ENCODE peak calls at places on chromosomes 12 and 14, in seven cellular contexts. R is gastrocnemius medialis, N is GM13976, A is GM23338, D is thoracic aorta, W is bronchial epithelial cell, T is NB4. Y is an unnamed sample.

GRCh38 chr14:60647081-60647836 is 2.0 kb downstream of the SIX1 start:
- DNase-seq in R (peak), N (no peak), A (peak), D (no peak), W (peak), T (peak), Y (peak)

GRCh38 chr12:115155665-115156645 is 472.0 kb upstream of the TBX3 start:
- DNase-seq in R (no peak), N (no peak), A (peak), D (no peak), W (peak), T (no peak), Y (no peak)

GRCh38 chr12:132474237-132474741 is 15.7 kb upstream of the FBRSL1 start:
- DNase-seq in R (no peak), N (no peak), A (peak), D (no peak), W (no peak), T (no peak), Y (no peak)

GRCh38 chr14:24941719-24942118 is 108.2 kb downstream of the STXBP6 start:
- DNase-seq in R (no peak), N (no peak), A (peak), D (no peak), W (no peak), T (no peak), Y (no peak)

GRCh38 chr14:33551963-33552362 is 398.9 kb downstream of the EGLN3 start:
- DNase-seq in R (no peak), N (no peak), A (peak), D (no peak), W (no peak), T (no peak), Y (no peak)

GRCh38 chr14:51094282-51094821 is 553 bp downstream of the TRIM9 start:
- DNase-seq in R (no peak), N (peak), A (peak), D (no peak), W (no peak), T (peak), Y (no peak)

GRCh38 chr12:6459004-6459337 is 7.1 kb downstream of the TAPBPL start:
- DNase-seq in R (no peak), N (no peak), A (no peak), D (no peak), W (no peak), T (no peak), Y (no peak)

GRCh38 chr12:17456486-17456885 is 633.5 kb downstream of the RERGL start:
- DNase-seq in R (no peak), N (no peak), A (no peak), D (no peak), W (no peak), T (no peak), Y (no peak)

GRCh38 chr14:39023939-39024871 is 78.8 kb downstream of the SEC23A start:
- DNase-seq in R (no peak), N (no peak), A (no peak), D (no peak), W (no peak), T (no peak), Y (no peak)

GRCh38 chr12:27524489-27524835 is 456 bp downstream of the PPFIBP1 start:
- DNase-seq in R (no peak), N (no peak), A (no peak), D (no peak), W (no peak), T (no peak), Y (no peak)

GRCh38 chr12:11812558-11813421 is 163.3 kb downstream of the ETV6 start:
- DNase-seq in R (no peak), N (peak), A (peak), D (no peak), W (no peak), T (peak), Y (no peak)

GRCh38 chr12:85632390-85632789 is 203.8 kb downstream of the RASSF9 start:
- DNase-seq in R (no peak), N (no peak), A (no peak), D (no peak), W (peak), T (no peak), Y (no peak)

DNA sequence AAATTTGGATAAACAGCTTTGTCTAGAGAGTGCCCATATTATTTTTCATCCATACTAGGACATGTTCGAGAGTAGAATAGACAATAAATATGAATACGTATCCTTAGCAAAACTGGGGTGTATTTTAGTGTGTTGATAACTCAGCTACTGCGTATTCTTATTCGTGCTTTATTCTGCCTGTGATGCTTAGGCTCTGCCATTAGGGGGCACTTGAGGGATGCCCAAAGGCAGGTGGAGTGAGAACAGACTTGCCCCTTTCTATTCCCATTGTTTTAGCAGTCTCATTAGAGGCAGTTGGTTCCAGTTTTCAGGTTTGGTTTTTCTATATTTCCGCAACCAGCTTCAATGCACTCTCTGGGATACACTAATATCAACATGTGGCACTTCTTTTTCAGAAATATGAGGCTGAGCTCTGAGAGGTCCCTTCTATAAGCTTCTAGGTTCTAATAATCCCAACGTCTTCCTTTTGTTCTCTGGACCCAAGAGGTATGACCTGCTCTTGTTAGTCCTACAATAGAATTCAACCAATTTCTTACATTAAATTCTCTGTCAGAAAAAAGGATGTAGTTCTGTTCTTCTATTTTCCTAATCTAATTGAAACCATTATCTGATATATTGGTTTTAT is 985.7 kb upstream of the FBXO33 start:
- DNase-seq in R (no peak), N (peak), A (peak), D (no peak), W (no peak), T (peak), Y (no peak)
- TF ChIP-seq CTCF in R (no peak), N (peak), A (peak), D (no peak), W (peak), T (peak), Y (peak)

DNA sequence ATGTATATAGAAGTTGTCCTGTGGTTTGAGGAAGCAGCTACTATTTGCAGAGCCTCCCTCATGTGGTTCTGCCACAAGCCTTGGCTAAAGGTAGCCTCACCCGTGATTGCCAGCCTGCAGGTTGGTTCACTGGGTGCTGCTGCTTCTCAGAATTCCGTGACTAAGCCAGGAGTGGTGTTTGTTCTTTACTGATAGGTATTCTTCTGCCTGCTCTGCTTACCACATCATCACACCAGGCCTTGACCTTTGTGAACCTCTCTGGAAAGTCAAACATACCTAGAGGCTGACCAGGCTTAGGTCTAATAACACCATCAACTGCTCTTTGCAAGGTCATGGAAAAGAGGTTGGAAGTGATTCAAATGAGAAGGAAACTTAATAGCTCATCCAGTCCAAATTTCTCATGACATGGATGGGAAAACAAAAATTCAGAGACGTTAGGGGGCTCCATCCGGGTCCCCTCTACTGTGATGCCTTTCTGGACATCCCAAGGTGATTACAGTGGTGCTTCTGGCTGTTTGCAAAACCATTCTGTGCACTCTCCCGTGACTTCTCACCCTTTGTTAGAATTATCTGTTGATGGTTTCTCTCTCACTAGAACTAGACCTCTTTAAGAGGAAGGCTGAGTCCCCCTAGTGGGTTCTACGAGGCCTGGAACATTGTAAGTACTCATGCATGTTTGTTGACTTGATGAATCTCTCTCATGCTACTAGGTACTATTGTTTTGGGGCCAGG is 8.5 kb upstream of the SOCS2 start:
- DNase-seq in R (no peak), N (peak), A (peak), D (no peak), W (peak), T (peak), Y (no peak)
- TF ChIP-seq CTCF in R (no peak), N (peak), A (peak), D (no peak), W (peak), T (peak), Y (no peak)

GRCh38 chr12:51335931-51336330 is 10.5 kb downstream of the CELA1 start:
- DNase-seq in R (no peak), N (no peak), A (no peak), D (no peak), W (no peak), T (peak), Y (no peak)

GRCh38 chr12:51333536-51333935 is 9.6 kb upstream of the BIN2 start:
- DNase-seq in R (no peak), N (no peak), A (no peak), D (no peak), W (no peak), T (no peak), Y (no peak)

GRCh38 chr12:51330186-51330585 is 6.2 kb upstream of the BIN2 start:
- DNase-seq in R (no peak), N (no peak), A (no peak), D (no peak), W (no peak), T (no peak), Y (no peak)

GRCh38 chr12:51339750-51340149 is 6.7 kb downstream of the CELA1 start:
- DNase-seq in R (no peak), N (no peak), A (no peak), D (no peak), W (no peak), T (no peak), Y (no peak)

GRCh38 chr12:51334774-51335173 is 10.8 kb upstream of the BIN2 start:
- DNase-seq in R (no peak), N (no peak), A (no peak), D (no peak), W (peak), T (peak), Y (no peak)
- TF ChIP-seq CTCF in R (no peak), N (no peak), A (no peak), D (no peak), W (no peak), T (no peak), Y (no peak)

DNA sequence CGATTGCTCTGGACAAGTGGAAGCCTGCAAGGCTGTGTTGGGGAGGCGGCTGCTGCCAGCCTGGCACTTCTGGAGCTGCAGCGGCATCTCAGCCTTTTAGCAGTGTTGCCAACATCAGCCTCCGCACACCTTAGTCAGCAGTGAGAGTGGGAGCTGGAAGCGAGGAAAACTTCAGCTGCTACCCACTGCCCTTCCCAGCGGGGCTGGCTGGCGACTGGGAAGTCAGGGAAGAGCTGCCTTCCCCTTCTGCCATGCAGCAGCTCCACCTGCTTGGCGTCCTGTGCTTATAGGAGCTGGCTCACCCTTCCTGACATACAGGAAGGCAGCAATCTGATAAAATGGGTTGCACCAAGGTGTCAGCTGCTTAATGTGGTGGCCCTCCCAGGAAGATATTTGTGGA is 15.4 kb upstream of the PLEKHG3 start:
- DNase-seq in R (no peak), N (no peak), A (no peak), D (no peak), W (no peak), T (no peak), Y (no peak)
- TF ChIP-seq CTCF in R (no peak), N (no peak), A (no peak), D (no peak), W (no peak), T (no peak), Y (no peak)

GRCh38 chr14:35088514-35088913 is 33.3 kb downstream of the PPP2R3C start:
- DNase-seq in R (no peak), N (no peak), A (no peak), D (no peak), W (no peak), T (no peak), Y (no peak)

GRCh38 chr14:35078082-35078481 is 32.0 kb downstream of the FAM177A1 start:
- DNase-seq in R (no peak), N (no peak), A (no peak), D (no peak), W (no peak), T (no peak), Y (no peak)

GRCh38 chr14:35079742-35080141 is 33.7 kb downstream of the FAM177A1 start:
- DNase-seq in R (no peak), N (no peak), A (no peak), D (no peak), W (peak), T (no peak), Y (no peak)

GRCh38 chr14:35085441-35085840 is 36.3 kb downstream of the PPP2R3C start:
- DNase-seq in R (no peak), N (no peak), A (no peak), D (no peak), W (no peak), T (no peak), Y (no peak)

GRCh38 chr14:35083530-35084150 is 37.6 kb downstream of the FAM177A1 start:
- DNase-seq in R (no peak), N (no peak), A (no peak), D (no peak), W (no peak), T (no peak), Y (no peak)
- TF ChIP-seq CTCF in R (no peak), N (no peak), A (no peak), D (no peak), W (no peak), T (no peak), Y (no peak)

DNA sequence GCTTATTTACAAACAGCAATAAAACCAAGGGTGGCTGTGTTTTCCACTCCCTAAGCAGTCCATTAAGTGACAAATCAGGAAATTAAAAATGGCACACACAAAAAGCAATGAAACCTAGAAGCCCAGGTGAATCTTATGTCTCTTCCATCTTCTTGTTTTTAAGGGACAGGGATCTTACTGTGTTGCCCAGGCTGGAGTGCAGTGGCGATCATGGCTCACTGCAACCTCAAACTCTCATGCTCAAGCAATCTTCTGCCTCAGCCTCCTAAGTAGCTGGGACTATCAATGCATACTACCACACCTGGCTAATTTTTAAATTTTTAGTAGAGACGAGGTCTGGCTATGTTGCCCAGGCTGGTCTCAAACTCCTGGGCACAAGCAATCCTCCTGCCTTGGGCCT is 52.4 kb upstream of the CERS5 start:
- DNase-seq in R (no peak), N (no peak), A (no peak), D (no peak), W (no peak), T (no peak), Y (no peak)
- TF ChIP-seq CTCF in R (no peak), N (no peak), A (no peak), D (no peak), W (no peak), T (no peak), Y (no peak)

DNA sequence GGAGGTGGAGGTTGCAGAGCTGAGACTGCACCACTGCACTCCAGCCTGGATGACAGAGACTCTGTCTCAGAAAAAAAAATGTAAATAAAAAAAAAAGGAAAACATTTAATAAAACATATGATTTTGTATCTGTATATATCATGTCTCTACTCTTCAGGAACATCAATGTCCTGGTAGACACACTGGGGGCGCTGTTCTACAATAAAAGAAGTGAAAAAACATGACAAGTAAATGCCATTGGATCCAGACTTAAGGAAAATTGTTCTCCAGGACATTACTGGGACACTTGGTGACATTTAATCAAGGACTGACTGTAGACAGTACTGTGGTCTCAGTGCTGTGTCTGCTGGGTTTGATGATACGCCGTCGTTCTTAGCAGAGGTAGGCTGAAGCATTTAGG is 15.5 kb upstream of the KLC1 start:
- DNase-seq in R (no peak), N (no peak), A (no peak), D (no peak), W (no peak), T (no peak), Y (no peak)
- TF ChIP-seq CTCF in R (no peak), N (no peak), A (no peak), D (no peak), W (no peak), T (no peak), Y (no peak)

DNA sequence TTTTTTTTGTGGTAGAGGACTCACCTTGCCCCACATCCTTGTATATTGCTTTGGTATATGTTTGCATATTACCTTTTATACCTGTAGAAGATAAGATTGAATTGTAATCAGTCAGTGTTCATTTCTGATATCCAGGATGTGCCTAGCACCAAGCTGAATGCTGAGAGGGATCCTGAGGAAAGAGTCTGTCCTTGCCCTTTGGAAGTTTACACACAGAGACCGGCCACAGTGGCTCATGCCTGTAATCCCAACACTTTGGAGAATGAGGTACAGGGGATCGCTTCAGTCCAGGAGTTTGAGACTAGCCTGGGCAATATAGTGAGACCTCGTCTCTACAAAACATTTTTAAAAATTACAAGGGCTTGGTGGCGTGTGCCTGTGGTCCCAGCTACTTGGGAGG is 8.4 kb downstream of the ACVR1B start:
- DNase-seq in R (no peak), N (no peak), A (no peak), D (no peak), W (no peak), T (no peak), Y (no peak)
- TF ChIP-seq CTCF in R (no peak), N (no peak), A (no peak), D (no peak), W (no peak), T (no peak), Y (no peak)

DNA sequence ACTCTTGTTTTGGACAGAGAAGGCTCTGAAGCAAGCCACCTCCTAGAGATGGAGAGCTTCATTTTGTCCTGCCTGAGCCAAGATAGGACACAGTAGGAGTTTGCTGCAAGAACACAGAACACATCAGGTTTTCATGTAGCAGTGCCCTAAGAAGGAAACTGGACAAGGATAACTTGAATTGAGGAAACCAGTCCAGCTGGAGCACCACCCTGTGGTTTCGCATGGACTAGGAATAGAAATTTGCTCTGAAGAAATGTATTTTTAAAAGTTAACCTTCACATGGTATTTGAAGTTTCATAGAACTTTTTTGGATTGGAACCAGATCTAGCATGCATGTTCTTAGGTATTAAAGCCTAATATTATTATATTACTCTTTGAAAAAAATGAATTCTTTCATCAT is 68.8 kb downstream of the RERG start:
- DNase-seq in R (peak), N (no peak), A (no peak), D (no peak), W (no peak), T (no peak), Y (peak)
- TF ChIP-seq CTCF in R (no peak), N (no peak), A (no peak), D (peak), W (no peak), T (no peak), Y (peak)

DNA sequence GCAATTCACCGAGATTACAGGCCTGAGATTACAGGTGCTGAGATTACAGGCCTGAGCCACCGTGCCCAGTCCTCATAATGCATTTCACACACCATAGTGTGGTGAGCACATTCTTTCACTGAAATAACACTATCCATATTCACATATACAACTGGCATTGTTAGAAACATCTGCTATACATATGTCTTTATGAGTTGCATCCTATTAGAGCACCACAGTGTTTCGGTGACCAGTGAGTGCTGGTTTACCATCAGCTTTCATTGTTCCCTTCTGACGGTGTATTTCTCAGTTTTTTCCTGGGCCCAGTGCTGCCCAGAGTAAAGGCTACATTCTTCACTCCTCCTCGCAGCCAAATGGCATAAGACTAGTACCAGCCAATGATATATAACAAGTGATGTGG is 96.2 kb upstream of the FGD4 start:
- DNase-seq in R (no peak), N (no peak), A (no peak), D (no peak), W (no peak), T (no peak), Y (no peak)
- TF ChIP-seq CTCF in R (no peak), N (no peak), A (no peak), D (no peak), W (no peak), T (no peak), Y (no peak)